ENCODE peak calls at places on chromosomes 11 and 22, in ten cellular contexts. One of them, this sample, is unnamed.

GRCh38 chr11:66359662-66360087 is 11.9 kb downstream of the SLC29A2 start:
- DNase-seq in COR-L47: no peak
- DNase-seq in activated CD4-positive, alpha-beta T cell treated with anti-CD3 and anti-CD28 coated beads, Interleukin-2, amount 50 U/mL, for 1 hour: no peak
- DNase-seq in choroid plexus epithelial cell: no peak
- DNase-seq in stimulated activated CD4-positive, alpha-beta T cell treated with anti-CD3 and anti-CD28 coated beads, Interleukin-12 subunit alpha, Interleukin-12 subunit beta, amount 100 ng/mL, for 4 hours: no peak
- DNase-seq in smooth muscle cell of the brain vasculature: no peak
- DNase-seq in thoracic aorta: no peak
- DNase-seq in HEK293T: no peak
- DNase-seq in RCC 7860: no peak
- DNase-seq in K562: peak
- DNase-seq in this sample: no peak

GRCh38 chr11:118415739-118416068 is 14.3 kb downstream of the ATP5MG start:
- DNase-seq in RCC 7860: peak
- DNase-seq in COR-L47: no peak
- DNase-seq in thoracic aorta: no peak
- DNase-seq in K562: peak
- DNase-seq in activated CD4-positive, alpha-beta T cell treated with anti-CD3 and anti-CD28 coated beads, Interleukin-2, amount 50 U/mL, for 1 hour: no peak
- DNase-seq in stimulated activated CD4-positive, alpha-beta T cell treated with anti-CD3 and anti-CD28 coated beads, Interleukin-12 subunit alpha, Interleukin-12 subunit beta, amount 100 ng/mL, for 4 hours: no peak
- DNase-seq in choroid plexus epithelial cell: peak
- DNase-seq in HEK293T: peak
- DNase-seq in smooth muscle cell of the brain vasculature: peak
- DNase-seq in this sample: no peak

GRCh38 chr22:26981111-26981510 is 323.7 kb downstream of the MIAT start:
- DNase-seq in activated CD4-positive, alpha-beta T cell treated with anti-CD3 and anti-CD28 coated beads, Interleukin-2, amount 50 U/mL, for 1 hour: no peak
- DNase-seq in stimulated activated CD4-positive, alpha-beta T cell treated with anti-CD3 and anti-CD28 coated beads, Interleukin-12 subunit alpha, Interleukin-12 subunit beta, amount 100 ng/mL, for 4 hours: no peak
- DNase-seq in RCC 7860: no peak
- DNase-seq in thoracic aorta: no peak
- DNase-seq in HEK293T: no peak
- DNase-seq in COR-L47: no peak
- DNase-seq in choroid plexus epithelial cell: no peak
- DNase-seq in K562: no peak
- DNase-seq in smooth muscle cell of the brain vasculature: no peak
- DNase-seq in this sample: no peak

GRCh38 chr11:57345555-57346151 is 7.5 kb downstream of the P2RX3 start:
- DNase-seq in RCC 7860: peak
- DNase-seq in thoracic aorta: no peak
- DNase-seq in K562: peak
- DNase-seq in COR-L47: peak
- DNase-seq in HEK293T: peak
- DNase-seq in activated CD4-positive, alpha-beta T cell treated with anti-CD3 and anti-CD28 coated beads, Interleukin-2, amount 50 U/mL, for 1 hour: peak
- DNase-seq in smooth muscle cell of the brain vasculature: no peak
- DNase-seq in choroid plexus epithelial cell: peak
- DNase-seq in stimulated activated CD4-positive, alpha-beta T cell treated with anti-CD3 and anti-CD28 coated beads, Interleukin-12 subunit alpha, Interleukin-12 subunit beta, amount 100 ng/mL, for 4 hours: peak
- DNase-seq in this sample: peak

GRCh38 chr11:33699515-33700424 is 856 bp downstream of the C11orf91 start:
- DNase-seq in COR-L47: no peak
- DNase-seq in activated CD4-positive, alpha-beta T cell treated with anti-CD3 and anti-CD28 coated beads, Interleukin-2, amount 50 U/mL, for 1 hour: no peak
- DNase-seq in HEK293T: peak
- DNase-seq in thoracic aorta: no peak
- DNase-seq in choroid plexus epithelial cell: peak
- DNase-seq in K562: peak
- DNase-seq in smooth muscle cell of the brain vasculature: no peak
- DNase-seq in stimulated activated CD4-positive, alpha-beta T cell treated with anti-CD3 and anti-CD28 coated beads, Interleukin-12 subunit alpha, Interleukin-12 subunit beta, amount 100 ng/mL, for 4 hours: no peak
- DNase-seq in RCC 7860: no peak
- DNase-seq in this sample: no peak

GRCh38 chr11:2250041-2250440 is 20.3 kb downstream of the ASCL2 start:
- DNase-seq in thoracic aorta: no peak
- DNase-seq in stimulated activated CD4-positive, alpha-beta T cell treated with anti-CD3 and anti-CD28 coated beads, Interleukin-12 subunit alpha, Interleukin-12 subunit beta, amount 100 ng/mL, for 4 hours: no peak
- DNase-seq in HEK293T: no peak
- DNase-seq in choroid plexus epithelial cell: no peak
- DNase-seq in RCC 7860: no peak
- DNase-seq in K562: no peak
- DNase-seq in activated CD4-positive, alpha-beta T cell treated with anti-CD3 and anti-CD28 coated beads, Interleukin-2, amount 50 U/mL, for 1 hour: no peak
- DNase-seq in smooth muscle cell of the brain vasculature: no peak
- DNase-seq in COR-L47: no peak
- DNase-seq in this sample: no peak

GRCh38 chr11:61699737-61700160 is 19.6 kb downstream of the DAGLA start:
- DNase-seq in COR-L47: peak
- DNase-seq in choroid plexus epithelial cell: no peak
- DNase-seq in K562: no peak
- DNase-seq in RCC 7860: no peak
- DNase-seq in activated CD4-positive, alpha-beta T cell treated with anti-CD3 and anti-CD28 coated beads, Interleukin-2, amount 50 U/mL, for 1 hour: no peak
- DNase-seq in smooth muscle cell of the brain vasculature: no peak
- DNase-seq in HEK293T: no peak
- DNase-seq in thoracic aorta: no peak
- DNase-seq in stimulated activated CD4-positive, alpha-beta T cell treated with anti-CD3 and anti-CD28 coated beads, Interleukin-12 subunit alpha, Interleukin-12 subunit beta, amount 100 ng/mL, for 4 hours: no peak
- DNase-seq in this sample: no peak

GRCh38 chr11:1064167-1064566 is 10.5 kb upstream of the MUC2 start:
- DNase-seq in RCC 7860: no peak
- DNase-seq in COR-L47: no peak
- DNase-seq in choroid plexus epithelial cell: no peak
- DNase-seq in K562: no peak
- DNase-seq in stimulated activated CD4-positive, alpha-beta T cell treated with anti-CD3 and anti-CD28 coated beads, Interleukin-12 subunit alpha, Interleukin-12 subunit beta, amount 100 ng/mL, for 4 hours: no peak
- DNase-seq in activated CD4-positive, alpha-beta T cell treated with anti-CD3 and anti-CD28 coated beads, Interleukin-2, amount 50 U/mL, for 1 hour: no peak
- DNase-seq in HEK293T: no peak
- DNase-seq in thoracic aorta: no peak
- DNase-seq in smooth muscle cell of the brain vasculature: no peak
- DNase-seq in this sample: no peak

GRCh38 chr11:120612363-120613263 is 101.1 kb downstream of the GRIK4 start:
- DNase-seq in COR-L47: no peak
- DNase-seq in thoracic aorta: no peak
- DNase-seq in RCC 7860: peak
- DNase-seq in activated CD4-positive, alpha-beta T cell treated with anti-CD3 and anti-CD28 coated beads, Interleukin-2, amount 50 U/mL, for 1 hour: no peak
- DNase-seq in stimulated activated CD4-positive, alpha-beta T cell treated with anti-CD3 and anti-CD28 coated beads, Interleukin-12 subunit alpha, Interleukin-12 subunit beta, amount 100 ng/mL, for 4 hours: no peak
- DNase-seq in smooth muscle cell of the brain vasculature: no peak
- DNase-seq in HEK293T: no peak
- DNase-seq in K562: no peak
- DNase-seq in choroid plexus epithelial cell: peak
- DNase-seq in this sample: no peak

GRCh38 chr11:75262961-75263852 is 22.6 kb downstream of the TPBGL start:
- DNase-seq in activated CD4-positive, alpha-beta T cell treated with anti-CD3 and anti-CD28 coated beads, Interleukin-2, amount 50 U/mL, for 1 hour: no peak
- DNase-seq in thoracic aorta: no peak
- DNase-seq in RCC 7860: no peak
- DNase-seq in choroid plexus epithelial cell: no peak
- DNase-seq in K562: no peak
- DNase-seq in HEK293T: no peak
- DNase-seq in stimulated activated CD4-positive, alpha-beta T cell treated with anti-CD3 and anti-CD28 coated beads, Interleukin-12 subunit alpha, Interleukin-12 subunit beta, amount 100 ng/mL, for 4 hours: no peak
- DNase-seq in smooth muscle cell of the brain vasculature: no peak
- DNase-seq in COR-L47: no peak
- DNase-seq in this sample: no peak

GRCh38 chr11:1089738-1090599 is 15.3 kb downstream of the MUC2 start:
- DNase-seq in HEK293T: no peak
- DNase-seq in smooth muscle cell of the brain vasculature: no peak
- DNase-seq in RCC 7860: no peak
- DNase-seq in thoracic aorta: no peak
- DNase-seq in activated CD4-positive, alpha-beta T cell treated with anti-CD3 and anti-CD28 coated beads, Interleukin-2, amount 50 U/mL, for 1 hour: no peak
- DNase-seq in choroid plexus epithelial cell: no peak
- DNase-seq in stimulated activated CD4-positive, alpha-beta T cell treated with anti-CD3 and anti-CD28 coated beads, Interleukin-12 subunit alpha, Interleukin-12 subunit beta, amount 100 ng/mL, for 4 hours: no peak
- DNase-seq in K562: no peak
- DNase-seq in COR-L47: no peak
- DNase-seq in this sample: no peak

GRCh38 chr11:132251095-132251494 is 880.7 kb downstream of the NTM start:
- DNase-seq in COR-L47: no peak
- DNase-seq in choroid plexus epithelial cell: no peak
- DNase-seq in HEK293T: no peak
- DNase-seq in activated CD4-positive, alpha-beta T cell treated with anti-CD3 and anti-CD28 coated beads, Interleukin-2, amount 50 U/mL, for 1 hour: no peak
- DNase-seq in thoracic aorta: no peak
- DNase-seq in stimulated activated CD4-positive, alpha-beta T cell treated with anti-CD3 and anti-CD28 coated beads, Interleukin-12 subunit alpha, Interleukin-12 subunit beta, amount 100 ng/mL, for 4 hours: no peak
- DNase-seq in K562: no peak
- DNase-seq in smooth muscle cell of the brain vasculature: no peak
- DNase-seq in RCC 7860: no peak
- DNase-seq in this sample: no peak

GRCh38 chr22:29306175-29306829 is at the start of gene GAS2L1:
- DNase-seq in COR-L47: peak
- DNase-seq in activated CD4-positive, alpha-beta T cell treated with anti-CD3 and anti-CD28 coated beads, Interleukin-2, amount 50 U/mL, for 1 hour: peak
- DNase-seq in smooth muscle cell of the brain vasculature: peak
- DNase-seq in choroid plexus epithelial cell: peak
- DNase-seq in HEK293T: peak
- DNase-seq in RCC 7860: peak
- DNase-seq in K562: peak
- DNase-seq in thoracic aorta: no peak
- DNase-seq in stimulated activated CD4-positive, alpha-beta T cell treated with anti-CD3 and anti-CD28 coated beads, Interleukin-12 subunit alpha, Interleukin-12 subunit beta, amount 100 ng/mL, for 4 hours: peak
- DNase-seq in this sample: peak

GRCh38 chr11:121800704-121801516 is 315.1 kb downstream of the BLID start:
- DNase-seq in RCC 7860: no peak
- DNase-seq in smooth muscle cell of the brain vasculature: peak
- DNase-seq in HEK293T: no peak
- DNase-seq in choroid plexus epithelial cell: peak
- DNase-seq in stimulated activated CD4-positive, alpha-beta T cell treated with anti-CD3 and anti-CD28 coated beads, Interleukin-12 subunit alpha, Interleukin-12 subunit beta, amount 100 ng/mL, for 4 hours: no peak
- DNase-seq in K562: no peak
- DNase-seq in COR-L47: no peak
- DNase-seq in thoracic aorta: no peak
- DNase-seq in activated CD4-positive, alpha-beta T cell treated with anti-CD3 and anti-CD28 coated beads, Interleukin-2, amount 50 U/mL, for 1 hour: no peak
- DNase-seq in this sample: no peak

GRCh38 chr11:70532728-70533127 is 134.4 kb downstream of the CTTN start:
- DNase-seq in activated CD4-positive, alpha-beta T cell treated with anti-CD3 and anti-CD28 coated beads, Interleukin-2, amount 50 U/mL, for 1 hour: no peak
- DNase-seq in HEK293T: no peak
- DNase-seq in RCC 7860: peak
- DNase-seq in COR-L47: no peak
- DNase-seq in thoracic aorta: no peak
- DNase-seq in stimulated activated CD4-positive, alpha-beta T cell treated with anti-CD3 and anti-CD28 coated beads, Interleukin-12 subunit alpha, Interleukin-12 subunit beta, amount 100 ng/mL, for 4 hours: no peak
- DNase-seq in choroid plexus epithelial cell: no peak
- DNase-seq in smooth muscle cell of the brain vasculature: no peak
- DNase-seq in K562: no peak
- DNase-seq in this sample: no peak

GRCh38 chr22:37321288-37321687 is 39.0 kb downstream of the CYTH4 start:
- DNase-seq in thoracic aorta: no peak
- DNase-seq in smooth muscle cell of the brain vasculature: no peak
- DNase-seq in choroid plexus epithelial cell: no peak
- DNase-seq in RCC 7860: no peak
- DNase-seq in COR-L47: no peak
- DNase-seq in activated CD4-positive, alpha-beta T cell treated with anti-CD3 and anti-CD28 coated beads, Interleukin-2, amount 50 U/mL, for 1 hour: no peak
- DNase-seq in stimulated activated CD4-positive, alpha-beta T cell treated with anti-CD3 and anti-CD28 coated beads, Interleukin-12 subunit alpha, Interleukin-12 subunit beta, amount 100 ng/mL, for 4 hours: no peak
- DNase-seq in K562: no peak
- DNase-seq in HEK293T: no peak
- DNase-seq in this sample: no peak

GRCh38 chr11:16606784-16607674 is 131.4 kb upstream of the C11orf58 start:
- DNase-seq in smooth muscle cell of the brain vasculature: no peak
- DNase-seq in choroid plexus epithelial cell: no peak
- DNase-seq in RCC 7860: no peak
- DNase-seq in COR-L47: peak
- DNase-seq in stimulated activated CD4-positive, alpha-beta T cell treated with anti-CD3 and anti-CD28 coated beads, Interleukin-12 subunit alpha, Interleukin-12 subunit beta, amount 100 ng/mL, for 4 hours: no peak
- DNase-seq in activated CD4-positive, alpha-beta T cell treated with anti-CD3 and anti-CD28 coated beads, Interleukin-2, amount 50 U/mL, for 1 hour: no peak
- DNase-seq in thoracic aorta: no peak
- DNase-seq in K562: peak
- DNase-seq in HEK293T: peak
- DNase-seq in this sample: no peak

GRCh38 chr22:49325531-49326395 is 501.9 kb downstream of the BRD1 start:
- DNase-seq in HEK293T: no peak
- DNase-seq in stimulated activated CD4-positive, alpha-beta T cell treated with anti-CD3 and anti-CD28 coated beads, Interleukin-12 subunit alpha, Interleukin-12 subunit beta, amount 100 ng/mL, for 4 hours: no peak
- DNase-seq in thoracic aorta: no peak
- DNase-seq in choroid plexus epithelial cell: no peak
- DNase-seq in RCC 7860: no peak
- DNase-seq in COR-L47: no peak
- DNase-seq in smooth muscle cell of the brain vasculature: no peak
- DNase-seq in activated CD4-positive, alpha-beta T cell treated with anti-CD3 and anti-CD28 coated beads, Interleukin-2, amount 50 U/mL, for 1 hour: no peak
- DNase-seq in K562: no peak
- DNase-seq in this sample: no peak

GRCh38 chr11:73972187-73972586 is 10.5 kb downstream of the UCP2 start:
- DNase-seq in RCC 7860: no peak
- DNase-seq in smooth muscle cell of the brain vasculature: no peak
- DNase-seq in HEK293T: no peak
- DNase-seq in K562: peak
- DNase-seq in thoracic aorta: no peak
- DNase-seq in COR-L47: no peak
- DNase-seq in activated CD4-positive, alpha-beta T cell treated with anti-CD3 and anti-CD28 coated beads, Interleukin-2, amount 50 U/mL, for 1 hour: no peak
- DNase-seq in stimulated activated CD4-positive, alpha-beta T cell treated with anti-CD3 and anti-CD28 coated beads, Interleukin-12 subunit alpha, Interleukin-12 subunit beta, amount 100 ng/mL, for 4 hours: no peak
- DNase-seq in choroid plexus epithelial cell: no peak
- DNase-seq in this sample: no peak

GRCh38 chr11:68380786-68381622 is 68.6 kb downstream of the LRP5 start:
- DNase-seq in HEK293T: no peak
- DNase-seq in activated CD4-positive, alpha-beta T cell treated with anti-CD3 and anti-CD28 coated beads, Interleukin-2, amount 50 U/mL, for 1 hour: no peak
- DNase-seq in K562: no peak
- DNase-seq in stimulated activated CD4-positive, alpha-beta T cell treated with anti-CD3 and anti-CD28 coated beads, Interleukin-12 subunit alpha, Interleukin-12 subunit beta, amount 100 ng/mL, for 4 hours: no peak
- DNase-seq in thoracic aorta: no peak
- DNase-seq in smooth muscle cell of the brain vasculature: no peak
- DNase-seq in choroid plexus epithelial cell: peak
- DNase-seq in RCC 7860: no peak
- DNase-seq in COR-L47: no peak
- DNase-seq in this sample: no peak

GRCh38 chr11:125381499-125381898 is 114.6 kb downstream of the FEZ1 start:
- DNase-seq in smooth muscle cell of the brain vasculature: no peak
- DNase-seq in stimulated activated CD4-positive, alpha-beta T cell treated with anti-CD3 and anti-CD28 coated beads, Interleukin-12 subunit alpha, Interleukin-12 subunit beta, amount 100 ng/mL, for 4 hours: no peak
- DNase-seq in RCC 7860: no peak
- DNase-seq in HEK293T: no peak
- DNase-seq in K562: no peak
- DNase-seq in thoracic aorta: no peak
- DNase-seq in choroid plexus epithelial cell: no peak
- DNase-seq in activated CD4-positive, alpha-beta T cell treated with anti-CD3 and anti-CD28 coated beads, Interleukin-2, amount 50 U/mL, for 1 hour: no peak
- DNase-seq in COR-L47: no peak
- DNase-seq in this sample: no peak